ENCODE peak calls at places on chromosomes 1 and 21, in eight cellular contexts. E is Panc1, V is H1, K is B cell, C is HFFc6, L is GM13976, R is osteocyte, U is hepatocyte. Y is an unnamed sample.

GRCh38 chr1:229153955-229154548 is 116.9 kb upstream of the RAB4A start:
- DNase-seq in V (no peak), R (no peak), C (no peak), K (no peak), L (no peak), U (no peak), E (no peak), Y (no peak)

GRCh38 chr21:46001821-46002681 is 20.5 kb downstream of the COL6A1 start:
- DNase-seq in U (no peak), C (no peak), R (peak), K (peak), L (no peak), E (no peak), V (no peak), Y (no peak)

GRCh38 chr1:108661030-108661609 is at the start of gene HENMT1:
- DNase-seq in R (peak), E (no peak), L (peak), U (peak), K (peak), V (peak), C (peak), Y (peak)

GRCh38 chr1:41936107-41936506 is 17.4 kb upstream of the HIVEP3 start:
- DNase-seq in R (no peak), E (no peak), C (peak), V (no peak), K (no peak), U (no peak), L (no peak), Y (no peak)

GRCh38 chr1:185864889-185865288 is 130.7 kb downstream of the HMCN1 start:
- DNase-seq in C (peak), U (no peak), V (no peak), E (peak), L (no peak), R (no peak), K (no peak), Y (no peak)

GRCh38 chr1:19476440-19477190 is 8.7 kb downstream of the CAPZB start:
- DNase-seq in V (no peak), K (peak), L (peak), E (no peak), U (no peak), R (no peak), C (no peak), Y (no peak)

GRCh38 chr1:66271216-66271903 is 262.6 kb upstream of the SGIP1 start:
- DNase-seq in R (peak), U (peak), V (peak), C (peak), L (no peak), K (no peak), E (peak), Y (no peak)

GRCh38 chr1:211722277-211723175 is 47.1 kb upstream of the NEK2 start:
- DNase-seq in R (no peak), C (no peak), V (no peak), K (no peak), U (peak), L (no peak), E (no peak), Y (no peak)

GRCh38 chr1:202762019-202762418 is 46.2 kb downstream of the KDM5B start:
- DNase-seq in U (no peak), L (no peak), C (no peak), V (no peak), R (no peak), K (no peak), E (no peak), Y (no peak)

GRCh38 chr21:34846601-34847112 is 177.9 kb downstream of the CLIC6 start:
- DNase-seq in K (no peak), C (peak), V (no peak), E (no peak), L (no peak), R (no peak), U (peak), Y (no peak)

GRCh38 chr1:201719812-201720521 is 109.0 kb upstream of the IPO9 start:
- DNase-seq in C (peak), E (no peak), R (no peak), L (no peak), K (no peak), U (peak), V (no peak), Y (no peak)

GRCh38 chr1:153688283-153688682 is 9.8 kb downstream of the NPR1 start:
- DNase-seq in L (peak), U (no peak), V (no peak), R (no peak), K (no peak), C (no peak), E (no peak), Y (no peak)

GRCh38 chr1:225448146-225448805 is 20.4 kb upstream of the LBR start:
- DNase-seq in V (no peak), U (no peak), L (no peak), K (no peak), R (no peak), C (no peak), E (no peak), Y (no peak)

GRCh38 chr1:230079211-230079590 is 12.2 kb downstream of the GALNT2 start:
- DNase-seq in V (no peak), R (no peak), K (no peak), E (no peak), C (no peak), L (no peak), U (no peak), Y (no peak)

GRCh38 chr1:61259379-61260148 is 177.2 kb downstream of the NFIA start:
- DNase-seq in K (no peak), L (no peak), E (no peak), C (no peak), R (no peak), V (no peak), U (no peak), Y (no peak)

GRCh38 chr1:76083189-76083588 is 8.6 kb downstream of the ST6GALNAC3 start:
- DNase-seq in K (no peak), E (no peak), C (no peak), V (no peak), U (no peak), L (peak), R (no peak), Y (no peak)

GRCh38 chr1:50196081-50196480 is 87.4 kb downstream of the ELAVL4 start:
- DNase-seq in E (no peak), K (no peak), L (no peak), C (no peak), V (no peak), R (no peak), U (no peak), Y (no peak)

GRCh38 chr1:53460211-53460634 is 1.0 kb downstream of the DMRTB1 start:
- DNase-seq in E (no peak), V (no peak), K (no peak), L (no peak), U (no peak), R (no peak), C (no peak), Y (no peak)

GRCh38 chr1:6275826-6276764 is 15.2 kb upstream of the GPR153 start:
- DNase-seq in C (peak), E (no peak), K (no peak), V (no peak), U (peak), L (no peak), R (peak), Y (no peak)

GRCh38 chr1:61332196-61332753 is 249.9 kb downstream of the NFIA start:
- DNase-seq in C (no peak), E (no peak), L (peak), K (no peak), V (no peak), R (no peak), U (no peak), Y (no peak)

GRCh38 chr1:11434506-11434905 is 44.4 kb upstream of the DISP3 start:
- DNase-seq in C (no peak), R (no peak), V (no peak), E (no peak), K (no peak), L (no peak), U (no peak), Y (no peak)

GRCh38 chr1:903305-903704 is 20.4 kb upstream of the SAMD11 start:
- DNase-seq in L (peak), C (no peak), R (no peak), U (no peak), E (no peak), V (no peak), K (no peak), Y (no peak)

GRCh38 chr1:147243228-147243685 is 773 bp downstream of the CHD1L start:
- DNase-seq in U (peak), R (no peak), V (no peak), L (peak), E (no peak), C (peak), K (no peak), Y (no peak)

GRCh38 chr1:2380816-2381591 is 10.3 kb downstream of the MORN1 start:
- DNase-seq in E (no peak), R (no peak), K (no peak), U (no peak), C (no peak), V (no peak), L (no peak), Y (no peak)

GRCh38 chr1:2930971-2931721 is 90.1 kb upstream of the ACTRT2 start:
- DNase-seq in U (no peak), C (no peak), R (no peak), V (no peak), E (no peak), K (no peak), L (no peak), Y (no peak)

GRCh38 chr1:11979453-11979817 is 809 bp upstream of the MFN2 start:
- DNase-seq in E (no peak), V (no peak), C (no peak), L (no peak), R (no peak), U (no peak), K (no peak), Y (no peak)

GRCh38 chr1:210072891-210073509 is 135.0 kb downstream of the SYT14 start:
- DNase-seq in C (no peak), E (no peak), V (no peak), R (no peak), L (no peak), U (no peak), K (no peak), Y (no peak)

GRCh38 chr21:36429672-36430546 is 44.7 kb downstream of the CHAF1B start:
- DNase-seq in R (peak), K (peak), E (peak), C (peak), V (peak), U (peak), L (peak), Y (no peak)

GRCh38 chr1:174971902-174972301 is 27.8 kb upstream of the CACYBP start:
- DNase-seq in L (no peak), R (no peak), U (no peak), V (no peak), E (no peak), K (no peak), C (no peak), Y (no peak)

GRCh38 chr1:73948021-73948420 is 250.0 kb downstream of the LRRIQ3 start:
- DNase-seq in R (no peak), U (no peak), E (no peak), L (no peak), C (no peak), K (no peak), V (no peak), Y (no peak)

GRCh38 chr1:49363628-49364027 is 586.9 kb upstream of the BEND5 start:
- DNase-seq in K (no peak), E (no peak), C (no peak), V (no peak), U (no peak), L (no peak), R (no peak), Y (no peak)

GRCh38 chr21:36690637-36691538 is 8.0 kb upstream of the SIM2 start:
- DNase-seq in E (no peak), U (no peak), K (no peak), L (no peak), R (no peak), C (no peak), V (no peak), Y (no peak)

GRCh38 chr1:218658294-218658693 is 313.2 kb downstream of the TGFB2 start:
- DNase-seq in K (no peak), V (no peak), L (no peak), C (peak), E (no peak), U (no peak), R (no peak), Y (no peak)

GRCh38 chr1:39540504-39541031 is 36.0 kb downstream of the PABPC4 start:
- DNase-seq in V (no peak), E (no peak), R (no peak), U (no peak), K (no peak), C (peak), L (no peak), Y (no peak)

GRCh38 chr1:98794196-98794886 is 132.8 kb downstream of the SNX7 start:
- DNase-seq in L (peak), U (peak), C (peak), V (peak), R (no peak), E (peak), K (peak), Y (no peak)
- TF ChIP-seq CTCF in L (peak), U (peak), C (peak), V (peak), R (peak), E (peak), K (peak), Y (peak)

GRCh38 chr1:26094677-26095383 is 16.8 kb upstream of the PDIK1L start:
- DNase-seq in K (no peak), V (peak), C (no peak), L (no peak), R (no peak), U (peak), E (no peak), Y (peak)
- TF ChIP-seq CTCF in K (no peak), V (no peak), C (no peak), L (no peak), R (peak), U (no peak), E (no peak), Y (peak)

GRCh38 chr1:119228318-119228717 is 87.9 kb upstream of the WARS2 start:
- DNase-seq in C (no peak), K (no peak), R (no peak), E (no peak), L (no peak), V (no peak), U (peak), Y (no peak)

GRCh38 chr1:119225270-119225669 is 84.8 kb upstream of the WARS2 start:
- DNase-seq in V (no peak), R (no peak), C (no peak), L (no peak), E (no peak), U (no peak), K (no peak), Y (no peak)

GRCh38 chr1:119226880-119227279 is 86.4 kb upstream of the WARS2 start:
- DNase-seq in C (no peak), U (no peak), V (no peak), R (no peak), E (no peak), K (no peak), L (no peak), Y (no peak)

GRCh38 chr1:119227446-119227845 is 87.0 kb upstream of the WARS2 start:
- DNase-seq in U (no peak), C (no peak), K (no peak), R (no peak), L (no peak), E (no peak), V (no peak), Y (no peak)

DNA sequence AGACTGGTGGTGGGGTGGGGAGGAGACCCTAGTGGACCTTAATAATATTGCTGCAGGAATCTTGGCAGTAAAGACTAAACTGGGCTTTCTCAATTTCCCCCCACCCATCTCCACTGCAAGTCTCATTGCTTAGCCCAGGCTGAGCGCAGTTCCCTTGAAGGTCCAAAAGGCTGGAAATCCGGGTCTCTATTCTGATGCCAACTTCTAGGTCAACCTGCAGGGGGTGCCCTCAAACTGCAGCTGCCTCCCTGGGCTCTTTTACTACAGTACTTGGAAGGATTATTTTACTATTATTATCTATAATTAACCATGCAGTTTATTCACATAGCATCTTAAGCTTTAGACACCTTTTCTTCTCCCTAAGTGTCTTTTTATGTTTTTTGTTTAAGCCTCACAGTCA is 85.4 kb upstream of the WARS2 start:
- DNase-seq in U (no peak), L (no peak), V (no peak), K (no peak), E (no peak), R (no peak), C (no peak), Y (no peak)
- TF ChIP-seq CTCF in U (no peak), L (peak), V (peak), K (no peak), E (no peak), R (no peak), C (peak), Y (peak)

GRCh38 chr1:112675728-112676381 is 1.4 kb downstream of the MOV10 start:
- DNase-seq in E (no peak), K (no peak), C (peak), V (no peak), L (no peak), R (no peak), U (no peak), Y (no peak)

GRCh38 chr1:112674440-112674985 is at the start of gene MOV10:
- DNase-seq in L (peak), U (peak), R (no peak), V (peak), C (peak), E (peak), K (peak), Y (no peak)

GRCh38 chr1:112676543-112676942 is 2.1 kb downstream of the MOV10 start:
- DNase-seq in E (no peak), V (no peak), L (no peak), C (no peak), K (peak), R (no peak), U (no peak), Y (no peak)

GRCh38 chr1:112673589-112674439 is 645 bp upstream of the MOV10 start:
- DNase-seq in R (no peak), C (peak), V (no peak), E (peak), K (no peak), U (peak), L (no peak), Y (no peak)

DNA sequence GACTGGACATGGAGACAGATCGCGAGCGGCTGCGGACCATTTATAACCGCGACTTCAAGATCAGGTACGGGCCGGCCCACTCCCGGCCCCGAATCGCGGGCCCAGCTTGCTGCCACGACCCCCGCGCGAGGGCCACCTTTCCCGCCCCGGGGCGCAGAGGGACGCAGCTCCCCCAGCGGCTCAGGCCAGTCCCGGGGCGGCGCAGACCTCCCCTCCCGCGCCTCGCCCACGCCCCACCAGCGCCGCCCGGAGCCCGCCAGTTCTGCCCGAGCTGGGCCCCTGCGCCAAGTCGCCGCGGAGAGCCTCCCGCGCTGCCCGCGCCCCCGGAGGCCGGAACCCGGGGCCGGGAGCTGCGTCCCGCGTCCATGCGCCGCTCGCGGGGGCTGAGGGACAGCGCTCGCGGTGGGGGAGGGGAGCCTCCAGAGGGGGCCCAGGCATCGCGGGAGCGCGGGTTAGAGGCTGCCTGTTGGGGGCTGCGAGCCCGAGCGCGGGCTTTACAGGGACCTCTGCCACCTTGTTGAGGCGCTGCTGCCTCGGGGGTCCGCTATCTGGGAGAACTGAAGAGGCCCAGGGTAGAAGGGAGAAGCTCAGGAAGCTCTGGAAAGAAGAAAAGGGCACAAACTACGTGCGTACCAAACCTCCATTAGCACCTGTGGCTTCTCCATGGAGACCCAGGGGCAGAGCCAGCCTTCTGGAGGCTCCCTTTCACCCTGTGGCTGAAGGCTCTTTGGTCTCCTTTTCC is 698 bp downstream of the MOV10 start:
- DNase-seq in R (no peak), U (peak), C (no peak), L (peak), V (no peak), E (no peak), K (peak), Y (peak)
- TF ChIP-seq CTCF in R (peak), U (peak), C (peak), L (no peak), V (no peak), E (peak), K (no peak), Y (peak)

GRCh38 chr1:23079025-23079424 is 59.8 kb downstream of the KDM1A start:
- DNase-seq in V (no peak), E (no peak), C (no peak), K (no peak), R (no peak), L (no peak), U (no peak), Y (no peak)

GRCh38 chr1:23083714-23084480 is 64.6 kb downstream of the KDM1A start:
- DNase-seq in C (no peak), L (no peak), V (no peak), R (no peak), U (no peak), E (no peak), K (no peak), Y (no peak)

GRCh38 chr1:23080885-23081284 is 61.6 kb downstream of the KDM1A start:
- DNase-seq in L (no peak), K (no peak), C (no peak), R (no peak), U (no peak), E (no peak), V (no peak), Y (no peak)

GRCh38 chr1:23084880-23085279 is 65.6 kb downstream of the KDM1A start:
- DNase-seq in E (no peak), R (no peak), V (no peak), L (no peak), K (no peak), C (no peak), U (no peak), Y (no peak)

DNA sequence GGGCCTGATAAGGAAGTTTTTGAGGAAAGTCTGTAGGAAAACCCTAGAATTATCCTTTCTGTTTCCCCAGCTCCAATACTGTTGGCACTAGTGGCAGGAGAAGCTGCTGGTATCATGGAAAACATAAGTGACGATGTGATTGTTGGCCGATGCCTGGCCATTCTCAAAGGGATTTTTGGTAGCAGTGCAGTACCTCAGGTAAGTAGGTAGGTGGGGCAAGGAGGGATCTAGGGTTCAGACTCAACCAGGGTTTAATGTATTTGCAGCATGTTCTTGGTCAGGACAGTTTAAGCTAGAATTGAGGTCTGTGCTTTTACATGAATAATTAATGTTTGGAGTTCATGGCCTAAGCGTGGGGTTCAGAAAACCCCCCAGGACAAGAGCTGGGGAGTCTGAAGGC is 62.1 kb downstream of the KDM1A start:
- DNase-seq in V (no peak), U (no peak), K (no peak), C (no peak), L (no peak), R (no peak), E (no peak), Y (no peak)
- TF ChIP-seq CTCF in V (peak), U (peak), K (peak), C (peak), L (no peak), R (peak), E (peak), Y (peak)

GRCh38 chr1:32201011-32201855 is 838 bp downstream of the CCDC28B start:
- DNase-seq in K (peak), V (no peak), L (peak), E (no peak), C (peak), R (no peak), U (peak), Y (no peak)
- TF ChIP-seq CTCF in K (no peak), V (no peak), L (no peak), E (no peak), C (peak), R (peak), U (peak), Y (no peak)

GRCh38 chr21:43917515-43918384 is 52.7 kb downstream of the AGPAT3 start:
- DNase-seq in E (peak), V (no peak), K (no peak), R (no peak), C (no peak), U (no peak), L (peak), Y (no peak)
- TF ChIP-seq CTCF in E (no peak), V (no peak), K (no peak), R (no peak), C (peak), U (no peak), L (peak), Y (no peak)

GRCh38 chr1:204127597-204128242 is 24.1 kb downstream of the ETNK2 start:
- DNase-seq in C (peak), L (no peak), E (peak), K (no peak), U (peak), V (no peak), R (peak), Y (no peak)
- TF ChIP-seq CTCF in C (peak), L (peak), E (peak), K (peak), U (peak), V (peak), R (peak), Y (peak)

GRCh38 chr1:67831850-67832513 is 1.3 kb downstream of the GNG12 start:
- DNase-seq in L (peak), K (peak), U (peak), E (no peak), R (no peak), V (no peak), C (peak), Y (no peak)
- TF ChIP-seq CTCF in L (no peak), K (no peak), U (no peak), E (no peak), R (peak), V (no peak), C (no peak), Y (no peak)